ENCODE peak calls at places on chromosomes 2 and 18, in four cellular contexts. T is transverse colon, H is stomach, Z is GM12878. W is an unnamed sample.

GRCh38 chr2:223580951-223581350 is 21.2 kb downstream of the SCG2 start:
- DNase-seq in T (no peak), H (no peak), Z (no peak), W (no peak)

GRCh38 chr2:47539228-47539627 is 136.3 kb downstream of the MSH2 start:
- DNase-seq in T (no peak), H (no peak), Z (no peak), W (no peak)

GRCh38 chr2:218722876-218723477 is 12.3 kb downstream of the TTLL4 start:
- DNase-seq in T (no peak), H (no peak), Z (no peak), W (no peak)

GRCh38 chr2:203650860-203651613 is 55.4 kb upstream of the CD28 start:
- DNase-seq in T (peak; percentile 69), H (peak; percentile 39), Z (no peak), W (no peak)

GRCh38 chr2:20079546-20080115 is 28.2 kb upstream of the LAPTM4A start:
- DNase-seq in T (no peak), H (no peak), Z (no peak), W (no peak)

GRCh38 chr2:225004531-225004930 is 37.7 kb downstream of the DOCK10 start:
- DNase-seq in T (no peak), H (no peak), Z (no peak), W (no peak)

GRCh38 chr2:665340-666073 is 11.7 kb downstream of the TMEM18 start:
- DNase-seq in T (no peak), H (no peak), Z (no peak), W (no peak)

GRCh38 chr2:14601070-14601770 is 31.3 kb upstream of the LRATD1 start:
- DNase-seq in T (no peak), H (no peak), Z (no peak), W (no peak)

GRCh38 chr2:241811209-241811951 is 2.4 kb downstream of the NEU4 start:
- DNase-seq in T (no peak), H (no peak), Z (no peak), W (no peak)

GRCh38 chr2:65955259-65955658 is 479.7 kb upstream of the MEIS1 start:
- DNase-seq in T (no peak), H (no peak), Z (no peak), W (no peak)

GRCh38 chr2:240426797-240427721 is 8.4 kb upstream of the GPC1 start:
- DNase-seq in T (no peak), H (peak; percentile 41), Z (no peak), W (peak; percentile 63)

GRCh38 chr2:17620841-17621240 is 80.3 kb downstream of the VSNL1 start:
- DNase-seq in T (no peak), H (no peak), Z (no peak), W (no peak)

GRCh38 chr2:64750817-64751285 is 97.1 kb upstream of the SERTAD2 start:
- DNase-seq in T (peak; percentile 99), H (peak; percentile 99), Z (peak; percentile 99), W (peak; percentile 99)

GRCh38 chr2:43005211-43005974 is 213.0 kb upstream of the HAAO start:
- DNase-seq in T (peak; percentile 85), H (peak; percentile 93), Z (no peak), W (peak; percentile 44)
- TF ChIP-seq POLR2A in T (peak; percentile 76), H (no peak), Z (no peak), W (no peak)

DNA sequence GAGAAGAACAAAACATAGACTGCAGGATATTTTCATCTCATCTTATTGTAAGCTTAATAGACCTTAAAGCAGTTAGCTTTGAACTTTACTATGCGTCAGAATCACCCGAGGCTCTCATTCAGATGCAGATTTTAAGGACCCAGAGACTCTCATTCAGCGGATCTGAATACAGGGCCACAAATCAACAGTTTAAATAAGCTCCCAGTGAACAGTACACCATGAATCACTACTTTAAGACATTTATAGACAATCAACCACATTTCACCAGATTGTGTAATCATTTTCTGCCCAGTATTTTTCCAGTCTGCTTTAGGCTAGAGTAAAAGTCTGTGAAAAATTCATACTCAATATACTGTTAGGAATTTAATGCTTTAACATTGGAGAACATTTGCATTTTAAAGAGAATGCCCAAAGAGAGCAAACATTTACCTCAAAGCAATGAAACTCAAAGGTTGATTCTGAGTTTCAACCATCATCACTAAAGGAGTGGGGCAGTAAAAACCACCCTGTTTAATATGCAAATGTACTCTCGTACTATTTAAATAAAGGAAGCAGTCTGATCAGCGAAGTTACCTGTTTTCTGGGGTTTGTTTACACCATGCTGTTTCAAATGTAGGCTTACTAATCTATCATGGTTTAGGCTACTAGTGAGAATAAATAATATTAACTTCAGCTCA is 11.0 kb upstream of the ALPK2 start:
- DNase-seq in T (no peak), H (no peak), Z (no peak), W (no peak)
- TF ChIP-seq POLR2AphosphoS5 in T (no peak), H (no peak), Z (no peak), W (no peak)

GRCh38 chr2:72994282-72994990 is 77.1 kb downstream of the SFXN5 start:
- DNase-seq in T (no peak), H (peak; percentile 22), Z (no peak), W (peak; percentile 64)
- TF ChIP-seq POLR2A in T (no peak), H (no peak), Z (no peak), W (no peak)

DNA sequence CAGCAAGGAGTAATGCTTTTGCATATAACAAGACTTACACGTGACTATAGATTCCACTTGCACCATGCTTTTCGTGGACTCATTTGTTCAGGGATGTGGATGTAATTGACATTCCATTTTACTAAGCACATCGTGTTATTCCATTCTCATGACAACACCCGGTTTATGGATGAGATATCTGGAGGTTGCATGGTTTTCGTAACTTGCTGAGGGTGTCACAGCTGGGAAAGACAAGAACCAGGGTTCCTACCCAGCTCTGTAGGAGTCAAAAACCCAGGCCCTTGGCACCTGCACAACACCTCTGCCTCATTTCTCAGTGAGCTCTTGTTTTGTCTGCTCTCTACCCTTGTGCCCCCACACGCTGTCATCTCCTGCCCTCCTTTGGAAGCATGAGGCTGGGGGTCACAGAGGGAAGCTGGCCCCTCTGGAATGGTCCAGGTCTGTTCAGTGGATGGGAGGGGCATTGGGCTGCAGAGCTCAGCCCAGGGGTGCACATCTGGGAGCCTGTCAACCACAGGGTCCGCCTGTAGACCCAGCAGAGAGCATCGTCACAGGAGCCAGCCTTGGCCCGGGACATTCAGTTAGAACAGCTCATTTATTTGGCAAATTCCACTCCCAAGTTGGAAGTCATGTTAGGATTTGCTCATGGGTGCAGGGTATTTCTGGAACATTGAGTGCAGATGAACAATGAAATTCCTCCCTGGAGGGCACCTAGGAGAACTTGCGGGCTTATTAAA is 120.1 kb upstream of the TWIST2 start:
- DNase-seq in T (no peak), H (no peak), Z (no peak), W (no peak)
- TF ChIP-seq POLR2AphosphoS5 in T (peak; percentile 69), H (peak; percentile 44), Z (no peak), W (no peak)

GRCh38 chr2:207629553-207629952 is 4.4 kb upstream of the METTL21A start:
- DNase-seq in T (no peak), H (no peak), Z (no peak), W (no peak)

GRCh38 chr2:207624170-207625013 is 802 bp downstream of the METTL21A start:
- DNase-seq in T (peak; percentile 80), H (peak; percentile 77), Z (no peak), W (peak; percentile 95)

GRCh38 chr2:207630491-207630890 is 5.3 kb upstream of the METTL21A start:
- DNase-seq in T (no peak), H (no peak), Z (no peak), W (no peak)

GRCh38 chr2:207621640-207622039 is 3.6 kb downstream of the METTL21A start:
- DNase-seq in T (no peak), H (no peak), Z (no peak), W (no peak)

DNA sequence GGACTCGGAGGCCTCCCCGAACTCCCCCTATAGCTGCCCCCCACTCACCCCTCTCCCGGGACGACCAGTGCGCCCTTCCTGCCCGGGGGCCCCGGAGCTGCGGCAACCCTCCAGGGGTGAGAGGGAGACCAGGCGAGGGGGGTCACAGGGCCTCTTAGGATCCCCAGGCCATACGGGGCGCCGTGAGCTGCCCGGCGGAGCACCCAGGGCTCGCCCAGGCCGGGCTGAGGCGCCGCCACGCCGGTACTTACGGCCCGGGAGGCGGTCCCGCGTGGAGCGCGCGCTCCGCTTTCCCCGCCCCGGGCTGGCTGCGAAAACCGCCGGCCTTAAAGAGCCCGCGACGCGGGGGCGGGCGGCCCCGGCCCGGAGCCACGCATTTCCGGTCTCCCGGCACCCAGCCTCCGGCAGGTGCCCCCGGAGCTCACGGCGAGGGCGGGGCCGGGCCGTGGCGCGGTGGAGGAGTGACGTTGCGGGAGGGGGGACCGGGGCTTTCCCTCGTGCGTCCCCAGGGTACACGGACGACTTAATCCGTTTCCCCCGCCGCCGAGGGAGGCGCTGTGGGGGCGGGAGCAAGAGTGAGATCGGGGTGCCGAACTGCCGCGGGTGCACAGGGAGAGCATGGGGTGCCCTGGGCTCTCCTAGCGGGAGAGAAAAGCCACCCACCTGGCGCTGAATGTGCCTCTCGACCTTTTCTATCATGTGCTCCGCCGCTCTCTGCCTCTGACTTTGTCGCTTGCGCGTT is at the start of gene METTL21A:
- DNase-seq in T (peak; percentile 94), H (peak; percentile 92), Z (peak; percentile 86), W (peak; percentile 98)
- TF ChIP-seq POLR2A in T (peak; percentile 41), H (no peak), Z (peak; percentile 89), W (peak; percentile 47)

GRCh38 chr18:46141199-46141598 is 37.0 kb downstream of the HAUS1 start:
- DNase-seq in T (no peak), H (no peak), Z (no peak), W (no peak)
- TF ChIP-seq POLR2AphosphoS5 in T (no peak), H (no peak), Z (no peak), W (no peak)

DNA sequence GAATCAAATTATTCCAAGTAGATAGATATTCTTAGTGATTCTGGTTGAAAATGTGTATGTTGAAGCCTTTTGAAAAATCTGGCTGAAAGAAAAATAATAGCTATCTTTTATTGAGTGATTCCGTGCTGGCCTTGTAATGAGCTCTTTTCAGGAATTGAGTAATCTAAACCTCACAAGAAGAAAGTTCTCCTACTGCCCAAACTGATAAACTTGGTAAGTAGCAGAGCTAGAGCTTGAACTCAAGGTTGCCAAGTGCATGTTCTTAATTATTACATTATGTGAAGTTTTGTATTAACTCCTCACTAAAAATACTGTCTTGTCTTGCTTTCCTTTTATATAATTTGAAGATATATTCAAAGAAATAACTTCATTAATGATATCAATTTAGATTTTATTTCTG is 1.6 kb upstream of the PPP1R1C start:
- DNase-seq in T (no peak), H (no peak), Z (no peak), W (no peak)
- TF ChIP-seq POLR2A in T (no peak), H (no peak), Z (no peak), W (no peak)

DNA sequence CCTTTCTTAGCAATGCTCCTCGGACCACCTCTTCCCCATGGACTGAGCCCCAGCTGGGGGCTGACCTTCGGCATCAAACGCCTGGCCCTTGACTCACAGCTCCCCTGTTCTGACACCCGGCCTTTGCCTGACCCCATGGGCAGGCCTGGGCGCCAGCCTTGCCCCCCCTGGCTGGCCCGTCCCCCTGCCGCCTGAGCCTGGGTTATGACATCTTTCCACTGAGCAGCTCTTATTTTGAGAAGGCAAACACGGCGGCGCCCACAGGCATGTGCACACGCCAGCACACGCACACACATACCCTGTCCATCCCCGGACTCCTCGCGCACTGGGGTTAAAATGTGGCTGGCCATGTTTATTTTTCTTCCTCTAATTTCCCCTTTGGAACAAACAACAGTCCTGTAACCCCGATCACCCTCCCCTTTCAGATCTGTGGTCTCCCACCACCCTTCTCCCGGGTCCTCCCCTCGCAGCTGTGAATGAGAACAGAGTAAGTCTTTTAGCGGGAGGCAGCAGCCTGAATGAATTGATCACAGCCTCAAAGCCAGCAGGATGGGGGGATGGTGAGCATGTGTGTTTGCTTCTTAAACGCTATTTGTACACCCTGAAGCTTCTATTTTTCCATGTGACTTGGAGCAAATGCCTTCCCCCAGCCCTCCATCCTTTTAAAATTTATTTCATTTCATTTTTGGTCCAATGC is 11.8 kb upstream of the ATOH8 start:
- DNase-seq in T (peak; percentile 51), H (peak; percentile 73), Z (no peak), W (no peak)
- TF ChIP-seq POLR2AphosphoS5 in T (peak; percentile 66), H (peak; percentile 62), Z (no peak), W (peak; percentile 62)